ENCODE peak calls at places on chromosomes 1 and 21, in eight cellular contexts. H, F, X, A, S, U, M and W are unnamed samples. For H3K4me1, the result is how much of the 10 kb centered on the place peaks cover.

GRCh38 chr1:232905324-232906034 is 44.9 kb upstream of the NTPCR start:
- DNase-seq in H (no peak), F (no peak), X (no peak), A (peak), S (no peak), U (no peak), M (no peak), W (no peak)

GRCh38 chr1:44217809-44218410 is 4.6 kb downstream of the DMAP1 start:
- DNase-seq in H (peak), F (peak), X (peak), A (peak), S (peak), U (peak), M (peak), W (peak)

GRCh38 chr1:44294588-44295007 is 60.5 kb downstream of the ERI3 start:
- DNase-seq in H (peak), F (no peak), X (peak), A (no peak), S (no peak), U (no peak), M (peak), W (no peak)

GRCh38 chr1:15741183-15741850 is 982 bp upstream of the TMEM82 start:
- DNase-seq in H (peak), F (peak), X (peak), A (peak), S (peak), U (peak), M (peak), W (peak)

GRCh38 chr1:213858581-213858980 is 129.2 kb upstream of the PROX1 start:
- DNase-seq in H (no peak), F (no peak), X (no peak), A (no peak), S (no peak), U (no peak), M (no peak), W (no peak)

GRCh38 chr1:43622471-43622870 is 27.5 kb upstream of the KDM4A start:
- DNase-seq in H (no peak), F (no peak), X (no peak), A (no peak), S (no peak), U (no peak), M (no peak), W (no peak)

GRCh38 chr21:33470701-33471100 is 9.1 kb downstream of the TMEM50B start:
- DNase-seq in H (no peak), F (no peak), X (no peak), A (no peak), S (no peak), U (no peak), M (no peak), W (no peak)

GRCh38 chr1:226973898-226974543 is 33.9 kb downstream of the COQ8A start:
- DNase-seq in H (no peak), F (no peak), X (no peak), A (no peak), S (peak), U (no peak), M (peak), W (peak)

GRCh38 chr1:115764541-115764940 is 4.0 kb downstream of the CASQ2 start:
- DNase-seq in H (peak), F (no peak), X (peak), A (peak), S (no peak), U (no peak), M (no peak), W (no peak)

GRCh38 chr1:220655509-220655908 is 34.7 kb upstream of the C1orf115 start:
- DNase-seq in H (no peak), F (no peak), X (no peak), A (no peak), S (no peak), U (no peak), M (no peak), W (no peak)

DNA sequence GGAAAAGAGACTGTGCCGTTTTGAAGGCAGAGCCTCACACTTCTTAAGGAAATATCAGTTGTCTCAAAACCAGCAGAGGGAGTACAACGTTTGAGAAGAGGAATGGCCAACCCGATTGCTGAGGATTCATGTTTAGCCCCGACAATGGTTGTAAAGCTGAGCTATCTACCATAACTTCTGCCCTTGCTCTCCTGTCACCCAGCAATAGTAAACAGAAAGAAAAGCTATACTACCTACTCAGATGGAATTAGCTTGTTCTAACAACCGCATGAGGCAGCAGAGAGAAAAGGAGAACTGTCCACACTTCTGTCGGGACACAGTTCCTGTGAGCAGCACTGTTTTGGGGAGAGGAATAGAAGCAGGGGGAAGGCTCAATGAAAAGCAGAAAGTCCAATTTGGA is 91.2 kb downstream of the SLC45A1 start:
- DNase-seq in H (no peak), F (peak), X (no peak), A (peak), S (no peak), U (no peak), M (no peak), W (no peak)
- H3K4me1 ChIP-seq in H (half or more), F (under half), X (under half), A (half or more), S (half or more), U (half or more), M (under half), W (half or more)

DNA sequence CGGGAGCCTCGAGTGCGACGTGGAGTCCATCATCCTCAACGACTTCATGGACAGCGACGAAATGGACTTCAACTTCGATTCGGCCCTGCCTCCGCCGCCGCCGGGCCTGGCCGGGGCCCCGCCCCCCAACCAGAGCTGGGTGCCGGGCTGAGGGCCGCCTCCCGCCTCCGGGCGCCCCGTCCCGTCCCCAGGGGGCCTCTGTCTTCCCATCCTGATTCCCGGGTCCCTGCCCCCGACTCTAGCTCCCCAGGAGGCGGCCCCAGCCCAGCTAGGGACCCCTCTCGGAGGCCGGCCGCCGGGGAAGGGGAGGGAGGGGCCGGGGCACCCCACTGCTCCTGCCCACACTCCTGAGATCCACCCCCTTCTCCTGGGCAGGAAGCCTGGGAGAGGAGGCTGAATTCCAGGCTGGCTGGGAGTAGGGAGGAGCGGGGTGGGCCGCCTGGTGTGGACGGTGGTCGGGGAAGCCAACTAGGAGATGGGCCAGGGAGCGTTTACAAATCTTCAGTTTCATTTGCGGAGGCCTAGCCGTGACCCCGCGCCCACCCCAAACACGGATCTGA is 21.4 kb downstream of the FOXO6 start:
- DNase-seq in H (peak), F (no peak), X (no peak), A (peak), S (peak), U (no peak), M (peak), W (peak)
- H3K4me1 ChIP-seq in H (under half), F (under half), X (under half), A (under half), S (half or more), U (under half), M (under half), W (under half)

GRCh38 chr1:208242829-208243521 is 1.2 kb downstream of the PLXNA2 start:
- DNase-seq in H (peak), F (no peak), X (peak), A (no peak), S (no peak), U (no peak), M (no peak), W (no peak)
- H3K4me1 ChIP-seq in H (under half), F (under half), X (under half), A (under half), S (half or more), U (under half), M (under half), W (half or more)

DNA sequence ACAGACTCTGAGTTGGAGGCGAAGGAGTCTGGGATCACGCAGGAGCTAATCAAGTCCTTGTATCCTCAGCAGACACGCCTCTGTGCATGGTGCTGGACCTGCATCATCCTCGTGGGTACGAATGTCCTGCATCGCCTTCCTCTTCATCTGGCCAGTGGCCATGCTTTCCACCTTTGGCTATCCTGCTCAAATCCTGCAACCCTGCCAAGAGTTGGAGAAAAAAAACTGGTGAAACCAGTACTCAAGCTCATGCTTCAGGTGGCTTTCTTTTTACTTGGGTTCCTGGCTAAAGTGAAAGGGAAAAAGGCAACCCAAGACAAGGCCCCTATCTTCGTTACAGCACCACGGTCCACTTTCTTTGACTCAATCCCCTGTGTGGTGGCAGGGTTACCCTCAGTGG is 8.9 kb downstream of the SETSIP start:
- DNase-seq in H (no peak), F (no peak), X (no peak), A (no peak), S (no peak), U (no peak), M (no peak), W (no peak)
- H3K4me1 ChIP-seq in H (under half), F (under half), X (under half), A (under half), S (under half), U (under half), M (under half), W (under half)

DNA sequence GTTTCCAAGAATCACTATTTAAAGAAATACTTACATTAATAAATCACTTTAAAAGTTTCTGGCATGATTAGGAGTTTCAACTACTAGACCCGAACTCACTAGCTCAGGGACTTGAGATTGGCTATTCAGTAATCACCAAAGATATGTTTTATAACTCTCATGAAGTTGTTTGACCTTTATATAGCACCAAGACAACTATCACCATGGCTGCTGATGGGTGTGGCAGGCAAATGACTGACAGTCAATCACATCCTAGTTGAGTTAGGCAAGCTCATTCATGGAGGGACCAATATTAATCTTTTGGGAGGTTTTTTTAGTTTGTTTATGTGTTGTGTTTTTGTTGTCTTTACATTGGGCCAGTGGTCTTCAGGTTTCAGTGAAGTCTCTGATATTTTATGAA is 376.3 kb upstream of the C1orf87 start:
- DNase-seq in H (no peak), F (no peak), X (no peak), A (no peak), S (no peak), U (no peak), M (no peak), W (no peak)
- H3K4me1 ChIP-seq in H (under half), F (under half), X (under half), A (under half), S (under half), U (under half), M (under half), W (under half)

GRCh38 chr1:243730499-243731150 is 119.4 kb downstream of the AKT3 start:
- DNase-seq in H (no peak), F (no peak), X (no peak), A (no peak), S (no peak), U (no peak), M (no peak), W (no peak)
- H3K4me1 ChIP-seq in H (under half), F (under half), X (under half), A (under half), S (under half), U (under half), M (under half), W (under half)

GRCh38 chr1:93668951-93669350 is 12.7 kb downstream of the BCAR3 start:
- DNase-seq in H (no peak), F (no peak), X (no peak), A (no peak), S (no peak), U (no peak), M (no peak), W (no peak)
- H3K4me1 ChIP-seq in H (under half), F (under half), X (under half), A (half or more), S (half or more), U (under half), M (under half), W (half or more)

GRCh38 chr1:5365751-5366150 is 626.5 kb downstream of the NPHP4 start:
- DNase-seq in H (no peak), F (no peak), X (no peak), A (no peak), S (no peak), U (no peak), M (no peak), W (no peak)
- H3K4me1 ChIP-seq in H (under half), F (under half), X (under half), A (under half), S (under half), U (under half), M (under half), W (under half)

DNA sequence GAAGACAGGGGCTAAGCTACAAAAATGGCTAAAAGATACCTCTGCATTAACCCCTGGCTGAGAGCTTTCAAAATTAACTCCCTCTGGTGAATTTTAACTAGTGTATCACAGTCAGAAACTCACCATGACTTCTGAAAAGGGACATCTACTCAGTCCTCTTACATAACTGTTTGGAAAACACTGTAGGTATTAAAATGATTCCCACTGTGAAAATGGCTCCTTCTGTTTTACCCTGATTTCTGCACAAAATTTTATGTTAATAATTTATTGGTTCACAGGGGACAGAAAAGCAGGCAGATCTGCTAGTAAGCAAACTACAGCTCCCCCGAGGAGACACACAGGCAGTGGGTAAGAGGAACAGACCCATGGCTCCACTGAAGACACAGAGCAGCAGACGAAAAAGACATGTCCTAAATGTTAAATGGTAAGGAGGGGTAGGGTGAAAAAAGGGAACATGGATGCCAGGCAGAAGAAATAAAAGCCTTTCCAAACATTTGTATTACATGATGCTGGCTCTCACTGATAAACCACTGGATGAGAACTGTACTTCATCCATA is 111.7 kb downstream of the SLC45A1 start:
- DNase-seq in H (no peak), F (peak), X (no peak), A (no peak), S (no peak), U (no peak), M (no peak), W (no peak)
- H3K4me1 ChIP-seq in H (under half), F (half or more), X (under half), A (under half), S (under half), U (half or more), M (under half), W (half or more)

GRCh38 chr1:150111670-150112069 is 38.0 kb upstream of the PLEKHO1 start:
- DNase-seq in H (no peak), F (no peak), X (no peak), A (no peak), S (no peak), U (no peak), M (no peak), W (no peak)
- H3K4me1 ChIP-seq in H (under half), F (under half), X (under half), A (under half), S (under half), U (under half), M (under half), W (under half)